ENCODE peak calls at places on chromosome 11, in seven cellular contexts. F is mucosa of descending colon, P is activated B cell treated with CpG ODN at 0.5 μM for 24 hours, S is GM06990, U is fibroblast of mammary gland, X is RWPE1, G is WTC11. Z is an unnamed sample.

GRCh38 chr11:22343411-22344032 is 5.3 kb downstream of the SLC17A6 start:
- DNase-seq in P (no peak), U (no peak), X (no peak), F (peak), G (peak), S (no peak), Z (no peak)

GRCh38 chr11:106087815-106088435 is 10.5 kb downstream of the AASDHPPT start:
- DNase-seq in P (no peak), G (peak), X (peak), S (no peak), U (peak), F (no peak), Z (no peak)

GRCh38 chr11:129935723-129936122 is 40.3 kb upstream of the NFRKB start:
- DNase-seq in S (no peak), F (no peak), U (no peak), G (no peak), P (no peak), X (no peak), Z (no peak)

GRCh38 chr11:17258670-17259069 is 17.9 kb upstream of the NUCB2 start:
- DNase-seq in X (no peak), U (no peak), G (no peak), P (no peak), F (no peak), S (no peak), Z (no peak)

GRCh38 chr11:17707833-17708232 is 11.5 kb upstream of the MYOD1 start:
- DNase-seq in S (no peak), X (no peak), G (no peak), P (no peak), F (no peak), U (no peak), Z (no peak)

GRCh38 chr11:24511518-24511917 is 14.7 kb downstream of the LUZP2 start:
- DNase-seq in P (no peak), U (no peak), X (peak), F (no peak), G (no peak), S (no peak), Z (no peak)

GRCh38 chr11:79896258-79896657 is 455.4 kb upstream of the TENM4 start:
- DNase-seq in S (no peak), F (no peak), X (no peak), U (no peak), P (no peak), G (no peak), Z (no peak)

GRCh38 chr11:16217631-16218030 is 138.7 kb downstream of the SOX6 start:
- DNase-seq in X (no peak), G (no peak), S (no peak), U (peak), P (no peak), F (no peak), Z (no peak)

GRCh38 chr11:92480519-92480918 is 255.9 kb downstream of the FAT3 start:
- DNase-seq in F (no peak), G (no peak), S (no peak), U (peak), X (no peak), P (no peak), Z (no peak)

GRCh38 chr11:62614275-62614674 is 1.2 kb downstream of the ROM1 start:
- DNase-seq in G (no peak), S (no peak), P (no peak), U (no peak), F (no peak), X (no peak), Z (no peak)

GRCh38 chr11:47257518-47258316 is at the start of gene NR1H3:
- DNase-seq in P (no peak), S (no peak), G (peak), U (peak), X (peak), F (peak), Z (no peak)

GRCh38 chr11:85826096-85826855 is 15.3 kb upstream of the SYTL2 start:
- DNase-seq in P (no peak), S (no peak), F (peak), G (peak), X (peak), U (peak), Z (no peak)

GRCh38 chr11:113874920-113875413 is 405 bp downstream of the USP28 start:
- DNase-seq in X (peak), P (no peak), U (peak), G (no peak), S (no peak), F (no peak), Z (no peak)

GRCh38 chr11:131675489-131675888 is 305.1 kb downstream of the NTM start:
- DNase-seq in U (peak), F (no peak), P (no peak), G (no peak), S (no peak), X (no peak), Z (no peak)

GRCh38 chr11:19879309-19880087 is 166.9 kb downstream of the NAV2 start:
- DNase-seq in F (no peak), S (no peak), G (no peak), P (no peak), X (no peak), U (no peak), Z (no peak)

GRCh38 chr11:44623716-44624491 is 58.4 kb downstream of the CD82 start:
- DNase-seq in S (no peak), F (no peak), U (no peak), P (no peak), X (no peak), G (no peak), Z (peak)

GRCh38 chr11:72844356-72844755 is 30.1 kb downstream of the ATG16L2 start:
- DNase-seq in S (no peak), F (no peak), G (no peak), X (no peak), P (no peak), U (peak), Z (no peak)

GRCh38 chr11:92316410-92316809 is 91.8 kb downstream of the FAT3 start:
- DNase-seq in F (no peak), X (no peak), G (no peak), S (no peak), U (no peak), P (no peak), Z (no peak)

GRCh38 chr11:90222152-90222458 is 744 bp downstream of the CHORDC1 start:
- DNase-seq in P (no peak), G (no peak), F (no peak), U (no peak), X (peak), S (no peak), Z (no peak)

GRCh38 chr11:17983569-17983968 is 29.3 kb downstream of the SERGEF start:
- DNase-seq in X (no peak), U (no peak), S (no peak), P (no peak), G (no peak), F (no peak), Z (no peak)

GRCh38 chr11:19474954-19475811 is 234.4 kb upstream of the E2F8 start:
- DNase-seq in U (no peak), P (no peak), X (no peak), F (no peak), S (peak), G (no peak), Z (no peak)

GRCh38 chr11:48093323-48093722 is 113.0 kb downstream of the PTPRJ start:
- DNase-seq in X (no peak), S (no peak), F (no peak), P (no peak), U (peak), G (no peak), Z (no peak)

DNA sequence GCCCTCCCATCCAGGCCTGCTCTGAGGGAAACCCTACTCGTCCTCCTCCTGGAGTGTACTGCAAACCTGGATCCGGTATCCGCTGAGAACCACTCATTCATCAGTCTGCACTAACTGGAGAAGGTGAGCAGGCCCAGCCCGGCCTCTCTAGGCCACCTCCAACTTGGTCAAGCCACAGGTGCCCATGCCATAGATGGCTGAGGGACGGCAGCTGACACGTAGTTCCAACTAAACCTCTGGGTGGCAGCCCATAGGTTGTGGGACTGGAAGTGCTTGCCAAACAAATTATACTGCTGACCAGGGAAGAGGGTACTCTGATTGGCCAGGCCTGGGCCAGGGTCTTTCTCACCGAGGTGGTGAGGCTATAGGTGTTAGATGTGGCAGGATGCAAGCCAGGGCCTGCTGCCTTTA is 5.9 kb downstream of the KCNQ1OT1 start:
- DNase-seq in F (no peak), S (no peak), P (no peak), X (no peak), G (peak), U (no peak), Z (no peak)
- TF ChIP-seq CTCF in F (no peak), S (no peak), P (no peak), X (no peak), G (no peak), U (no peak), Z (peak)

GRCh38 chr11:102435688-102436087 is 16.9 kb downstream of the TMEM123 start:
- DNase-seq in U (no peak), P (no peak), S (no peak), F (no peak), G (no peak), X (no peak), Z (no peak)
- TF ChIP-seq CTCF in U (no peak), P (no peak), S (no peak), F (no peak), G (no peak), X (no peak), Z (no peak)

GRCh38 chr11:11155962-11156815 is 196.9 kb downstream of the CSNK2A3 start:
- DNase-seq in P (no peak), X (no peak), F (no peak), U (no peak), G (peak), S (peak), Z (no peak)
- TF ChIP-seq CTCF in P (no peak), X (peak), F (peak), U (peak), G (peak), S (peak), Z (peak)

DNA sequence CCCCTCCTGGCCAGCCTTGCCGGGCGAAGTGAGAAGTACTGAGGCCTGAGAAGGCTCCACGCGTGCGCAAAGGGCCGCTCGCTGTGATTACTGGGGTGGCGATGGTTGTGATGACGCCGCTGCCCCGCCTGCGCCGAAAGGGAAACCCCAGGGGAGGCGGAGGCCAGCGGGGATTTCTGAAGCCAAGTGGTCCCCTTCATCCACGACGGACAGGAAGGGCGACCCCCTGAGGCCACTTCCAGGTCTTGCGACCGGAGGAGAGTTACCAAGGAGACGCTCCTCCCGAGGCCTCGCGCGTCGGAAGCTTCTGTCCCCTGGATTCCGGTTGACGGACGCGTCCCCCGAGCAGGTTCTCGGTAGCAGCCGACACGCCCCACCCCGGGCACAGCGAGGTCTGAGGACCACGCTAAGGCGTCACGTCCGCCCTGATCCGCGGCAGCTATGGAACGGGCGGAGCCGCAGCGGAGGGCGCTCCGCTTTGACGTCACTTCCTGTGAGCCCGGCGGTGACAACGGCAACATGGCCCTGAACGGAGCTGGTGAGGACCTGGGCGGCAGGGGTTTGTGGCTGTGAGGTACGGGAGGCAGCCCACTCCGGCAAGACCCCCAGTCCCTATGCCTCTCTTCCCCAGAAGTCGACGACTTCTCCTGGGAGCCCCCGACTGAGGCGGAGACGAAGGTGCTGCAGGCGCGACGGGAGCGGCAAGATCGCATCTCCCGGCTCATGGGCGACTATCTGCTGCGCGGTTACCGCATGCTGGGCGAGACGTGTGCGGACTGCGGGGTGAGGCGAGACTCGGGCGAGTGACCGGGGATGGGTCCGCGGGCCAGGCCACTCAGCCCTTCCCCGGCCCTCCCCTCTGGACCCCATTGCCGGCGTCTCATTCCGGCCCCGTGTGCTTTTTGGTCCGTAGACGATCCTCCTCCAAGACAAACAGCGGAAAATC is at the start of gene ZNRD2:
- DNase-seq in G (peak), S (peak), F (peak), U (peak), P (peak), X (peak), Z (peak)
- TF ChIP-seq CTCF in G (no peak), S (peak), F (peak), U (peak), P (no peak), X (peak), Z (peak)

GRCh38 chr11:117807482-117808272 is 10.7 kb upstream of the DSCAML1 start:
- DNase-seq in G (peak), S (no peak), P (peak), F (no peak), X (peak), U (peak), Z (no peak)

GRCh38 chr11:117805048-117805447 is 8.0 kb upstream of the DSCAML1 start:
- DNase-seq in U (no peak), F (no peak), S (no peak), P (no peak), G (no peak), X (no peak), Z (no peak)

GRCh38 chr11:117808768-117809167 is 11.8 kb upstream of the DSCAML1 start:
- DNase-seq in U (peak), F (peak), P (no peak), G (no peak), S (no peak), X (no peak), Z (no peak)

GRCh38 chr11:117806906-117807305 is 9.9 kb upstream of the DSCAML1 start:
- DNase-seq in F (no peak), G (no peak), S (no peak), U (no peak), P (no peak), X (no peak), Z (no peak)

DNA sequence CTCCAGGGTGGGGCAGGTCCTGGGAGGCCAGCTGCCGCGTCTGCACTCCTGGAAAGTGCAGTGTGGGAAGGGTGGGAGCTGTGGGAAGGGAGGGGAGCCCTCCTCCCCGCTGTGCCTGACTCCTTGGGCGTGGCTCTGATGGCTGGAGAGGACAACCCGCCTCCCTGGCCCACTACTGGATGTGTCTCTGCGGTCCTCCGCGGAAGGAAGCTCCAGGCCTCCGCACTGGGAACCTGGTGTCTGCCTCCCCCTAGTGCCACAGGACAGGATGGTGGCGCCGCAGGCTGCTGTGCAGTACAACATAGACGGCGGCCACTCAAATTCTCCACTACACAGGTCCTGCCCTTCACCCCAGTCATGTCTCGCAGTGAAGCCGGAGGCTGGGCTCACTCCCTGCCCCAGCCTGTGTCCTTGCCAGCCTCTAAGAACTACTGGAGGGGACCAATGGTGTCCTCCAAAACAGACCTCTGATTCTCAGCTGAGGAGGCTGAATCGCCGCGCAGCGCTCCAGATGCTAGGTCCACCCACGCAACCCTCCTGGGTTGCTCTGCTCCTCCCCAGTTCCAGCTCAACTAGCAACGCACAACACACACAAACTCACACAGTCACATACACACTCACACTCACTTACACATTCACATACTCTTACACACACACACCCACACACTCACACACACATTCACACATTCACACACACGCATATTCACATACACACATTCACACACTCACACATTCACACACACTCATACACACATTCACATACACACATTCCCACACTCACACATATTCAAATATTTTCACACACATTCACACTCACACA is 12.4 kb upstream of the DSCAML1 start:
- DNase-seq in G (peak), F (peak), S (no peak), U (peak), X (peak), P (peak), Z (no peak)
- TF ChIP-seq CTCF in G (no peak), F (peak), S (no peak), U (peak), X (no peak), P (no peak), Z (peak)

GRCh38 chr11:119000906-119001305 is 3.0 kb downstream of the CENATAC start:
- DNase-seq in U (peak), S (no peak), P (no peak), G (no peak), X (no peak), F (no peak), Z (no peak)

GRCh38 chr11:118998388-118998717 is 415 bp downstream of the CENATAC start:
- DNase-seq in X (no peak), G (no peak), F (no peak), S (no peak), U (no peak), P (no peak), Z (no peak)

GRCh38 chr11:118997627-118998387 is at the start of gene CENATAC:
- DNase-seq in G (peak), X (peak), S (peak), P (peak), F (peak), U (peak), Z (peak)

GRCh38 chr11:118998822-118999221 is 884 bp downstream of the CENATAC start:
- DNase-seq in G (no peak), F (no peak), P (no peak), U (peak), S (no peak), X (peak), Z (no peak)

GRCh38 chr11:118996926-118997626 is 862 bp upstream of the CENATAC start:
- DNase-seq in F (no peak), X (no peak), P (no peak), U (peak), G (no peak), S (peak), Z (no peak)
- TF ChIP-seq CTCF in F (no peak), X (no peak), P (no peak), U (peak), G (no peak), S (peak), Z (peak)

GRCh38 chr11:95345651-95346050 is 114.6 kb upstream of the SESN3 start:
- DNase-seq in X (no peak), G (no peak), S (no peak), U (no peak), P (no peak), F (no peak), Z (no peak)
- TF ChIP-seq CTCF in X (no peak), G (no peak), S (no peak), U (no peak), P (no peak), F (no peak), Z (no peak)

GRCh38 chr11:60970890-60971289 is 590 bp upstream of the CD6 start:
- DNase-seq in P (no peak), X (no peak), F (peak), G (no peak), U (no peak), S (no peak), Z (no peak)

GRCh38 chr11:60972182-60973030 is 926 bp downstream of the CD6 start:
- DNase-seq in X (no peak), P (no peak), U (no peak), G (no peak), S (no peak), F (peak), Z (no peak)

GRCh38 chr11:60968223-60968622 is 3.3 kb upstream of the CD6 start:
- DNase-seq in G (no peak), F (no peak), X (no peak), U (no peak), P (no peak), S (no peak), Z (no peak)

GRCh38 chr11:60971520-60971919 is at the start of gene CD6:
- DNase-seq in P (no peak), G (no peak), S (peak), U (no peak), F (peak), X (no peak), Z (no peak)

GRCh38 chr11:60970369-60970774 is 1.1 kb upstream of the CD6 start:
- DNase-seq in F (peak), X (peak), S (peak), G (peak), U (peak), P (peak), Z (no peak)
- TF ChIP-seq CTCF in F (peak), X (peak), S (peak), G (peak), U (peak), P (peak), Z (peak)

DNA sequence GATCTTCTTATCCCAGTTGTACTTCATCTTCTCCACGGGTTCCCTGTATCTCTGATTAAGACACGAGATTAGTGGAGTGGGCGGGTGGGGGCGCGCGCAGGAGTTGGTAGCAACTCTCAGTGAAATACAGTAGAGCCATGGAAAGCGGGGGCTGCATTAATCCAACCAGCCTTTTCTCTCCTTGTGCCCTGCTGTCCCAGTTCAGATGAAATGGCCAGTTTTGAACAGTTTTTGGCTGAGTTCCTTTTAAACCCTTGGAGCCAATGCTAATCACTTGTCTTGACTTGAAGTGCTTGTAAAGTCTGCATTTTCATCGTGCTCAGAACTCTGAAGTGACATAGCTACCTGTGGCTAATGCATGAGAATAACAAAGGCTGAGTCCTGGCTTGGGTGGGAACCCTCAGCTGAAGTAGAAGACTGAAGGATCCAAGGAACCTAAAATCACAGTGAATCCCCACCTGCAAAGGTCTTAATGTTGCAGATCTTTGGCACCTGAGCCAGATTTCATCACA is 777 bp upstream of the TMEM123 start:
- DNase-seq in U (peak), S (no peak), F (no peak), G (peak), X (no peak), P (no peak), Z (no peak)
- TF ChIP-seq CTCF in U (no peak), S (no peak), F (no peak), G (no peak), X (no peak), P (no peak), Z (no peak)

Z was measured in type B pancreatic cell.